ENCODE peak calls at places on chromosomes 16 and 17, in ten cellular contexts. N is midbrain; I is NCI-H187 treated with DMSO at 0.1 percent for 48 hours; A is T-helper 1 cell; X is AG08396; J is GM23338; Q is neural progenitor cell; O is psoas muscle; C is activated CD8-positive, alpha-beta T cell treated with anti-CD3 and anti-CD28 coated beads, Interleukin-2, amount 10 ng/mL, durations not matched to agents 7 days and 5 days; Z is HuH-7.5. S is an unnamed sample.

GRCh38 chr17:82923366-82924113 is 83.7 kb upstream of the ZNF750 start:
- DNase-seq in N (no peak), I (peak), A (no peak), X (no peak), J (no peak), Q (no peak), O (peak), C (no peak), Z (no peak), S (no peak)

GRCh38 chr17:1557355-1558095 is 5.1 kb downstream of the PITPNA start:
- DNase-seq in N (no peak), I (no peak), A (no peak), X (no peak), J (no peak), Q (no peak), O (peak), C (no peak), Z (no peak), S (peak)

GRCh38 chr17:55709984-55710383 is 12.7 kb downstream of the TMEM100 start:
- DNase-seq in N (no peak), I (no peak), A (no peak), X (no peak), J (no peak), Q (no peak), O (peak), C (no peak), Z (no peak), S (no peak)

GRCh38 chr17:64736804-64737492 is 74.8 kb upstream of the SMURF2 start:
- DNase-seq in N (peak), I (no peak), A (no peak), X (no peak), J (peak), Q (peak), O (no peak), C (peak), Z (no peak), S (peak)

GRCh38 chr17:63817736-63818385 is 9.4 kb upstream of the PSMC5 start:
- DNase-seq in N (no peak), I (no peak), A (no peak), X (no peak), J (no peak), Q (no peak), O (no peak), C (no peak), Z (no peak), S (no peak)

GRCh38 chr17:59366040-59366757 is 34.7 kb downstream of the YPEL2 start:
- DNase-seq in N (no peak), I (no peak), A (no peak), X (no peak), J (peak), Q (peak), O (no peak), C (no peak), Z (no peak), S (no peak)

GRCh38 chr16:81645303-81645702 is 133.8 kb upstream of the PLCG2 start:
- DNase-seq in N (peak), I (peak), A (no peak), X (peak), J (no peak), Q (peak), O (no peak), C (no peak), Z (no peak), S (peak)

GRCh38 chr17:28698253-28698941 is 13.3 kb downstream of the PROCA1 start:
- DNase-seq in N (no peak), I (no peak), A (no peak), X (no peak), J (no peak), Q (no peak), O (no peak), C (no peak), Z (peak), S (no peak)

GRCh38 chr17:49980703-49981197 is 11.8 kb downstream of the DLX4 start:
- DNase-seq in N (no peak), I (no peak), A (no peak), X (no peak), J (peak), Q (peak), O (no peak), C (no peak), Z (no peak), S (peak)

GRCh38 chr17:65163990-65164495 is 26.9 kb downstream of the RGS9 start:
- DNase-seq in N (no peak), I (no peak), A (no peak), X (peak), J (no peak), Q (no peak), O (no peak), C (peak), Z (no peak), S (peak)

GRCh38 chr16:86994651-86995171 is 322.5 kb downstream of the C16orf95 start:
- DNase-seq in N (no peak), I (no peak), A (no peak), X (peak), J (no peak), Q (peak), O (no peak), C (no peak), Z (no peak), S (peak)

GRCh38 chr17:30599424-30600061 is 122.3 kb downstream of the GOSR1 start:
- DNase-seq in N (no peak), I (no peak), A (no peak), X (no peak), J (peak), Q (no peak), O (no peak), C (no peak), Z (no peak), S (no peak)

GRCh38 chr16:58086381-58087208 is 42.6 kb downstream of the CFAP20 start:
- DNase-seq in N (no peak), I (no peak), A (no peak), X (no peak), J (no peak), Q (no peak), O (no peak), C (no peak), Z (no peak), S (no peak)

GRCh38 chr17:18327093-18327492 is 12.0 kb downstream of the SMCR8 start:
- DNase-seq in N (no peak), I (no peak), A (no peak), X (no peak), J (no peak), Q (no peak), O (no peak), C (no peak), Z (no peak), S (no peak)

GRCh38 chr17:40558300-40558584 is 7.0 kb downstream of the CCR7 start:
- DNase-seq in N (no peak), I (no peak), A (no peak), X (no peak), J (no peak), Q (no peak), O (peak), C (no peak), Z (no peak), S (no peak)

GRCh38 chr16:85969159-85969558 is 70.2 kb downstream of the IRF8 start:
- DNase-seq in N (no peak), I (no peak), A (no peak), X (peak), J (no peak), Q (no peak), O (no peak), C (no peak), Z (no peak), S (no peak)

GRCh38 chr17:17681744-17682292 is 560 bp downstream of the RAI1 start:
- DNase-seq in N (no peak), I (no peak), A (no peak), X (no peak), J (no peak), Q (peak), O (peak), C (peak), Z (no peak), S (no peak)

GRCh38 chr17:34389343-34389742 is 26.3 kb upstream of the CCL1 start:
- DNase-seq in N (no peak), I (no peak), A (no peak), X (no peak), J (no peak), Q (no peak), O (no peak), C (peak), Z (no peak), S (no peak)

GRCh38 chr16:57634171-57634570 is 5.7 kb downstream of the ADGRG1 start:
- DNase-seq in N (no peak), I (no peak), A (no peak), X (peak), J (no peak), Q (no peak), O (no peak), C (no peak), Z (no peak), S (peak)

GRCh38 chr17:39942076-39942475 is 14.5 kb downstream of the LRRC3C start:
- DNase-seq in N (no peak), I (no peak), A (no peak), X (no peak), J (no peak), Q (no peak), O (no peak), C (no peak), Z (no peak), S (no peak)